ENCODE peak calls at places on chromosomes 2 and 18, in four cellular contexts. I is HepG2, K is GM12878, W is K562. D is an unnamed sample.

GRCh38 chr2:192053921-192054320 is 140.8 kb downstream of the TMEFF2 start:
- DNase-seq in I (no peak), W (no peak), K (no peak), D (no peak)

GRCh38 chr2:10297950-10298349 is 4.8 kb upstream of the HPCAL1 start:
- DNase-seq in K (no peak), I (peak), W (peak), D (peak)

GRCh38 chr2:48199076-48199475 is 292.8 kb upstream of the FBXO11 start:
- DNase-seq in I (no peak), W (no peak), K (no peak), D (no peak)

GRCh38 chr2:27092696-27093429 is 6.3 kb downstream of the KHK start:
- DNase-seq in I (peak), W (peak), K (no peak), D (no peak)

GRCh38 chr2:126715576-126716406 is 59.8 kb downstream of the GYPC start:
- DNase-seq in I (no peak), W (no peak), K (no peak), D (no peak)

GRCh38 chr18:79866889-79867574 is 69.3 kb downstream of the KCNG2 start:
- DNase-seq in I (no peak), K (no peak), W (no peak), D (no peak)

GRCh38 chr2:232331071-232331470 is 47.5 kb upstream of the ALPP start:
- DNase-seq in W (no peak), K (no peak), I (no peak), D (no peak)

GRCh38 chr2:200944467-200945394 is 18.7 kb downstream of the ORC2 start:
- DNase-seq in W (peak), I (peak), K (no peak), D (peak)

GRCh38 chr2:100818003-100818605 is 1.8 kb upstream of the NPAS2 start:
- DNase-seq in W (no peak), K (no peak), I (no peak), D (peak)

GRCh38 chr2:223459328-223459939 is 142.7 kb downstream of the SCG2 start:
- DNase-seq in I (no peak), K (no peak), W (peak), D (peak)

GRCh38 chr2:85804583-85804982 is 50.8 kb downstream of the ATOH8 start:
- DNase-seq in W (peak), I (no peak), K (no peak), D (peak)

GRCh38 chr2:222281495-222281894 is 17.3 kb downstream of the PAX3 start:
- DNase-seq in W (no peak), I (no peak), K (no peak), D (no peak)

GRCh38 chr2:219644801-219645480 is 17.5 kb downstream of the SLC4A3 start:
- DNase-seq in W (no peak), K (no peak), I (no peak), D (no peak)

GRCh38 chr18:2906522-2907458 is 60.0 kb downstream of the EMILIN2 start:
- DNase-seq in W (peak), I (peak), K (no peak), D (peak)

GRCh38 chr18:3597159-3597977 is 147.4 kb downstream of the TGIF1 start:
- DNase-seq in W (no peak), I (no peak), K (no peak), D (no peak)

GRCh38 chr2:183490930-183491329 is 366.7 kb downstream of the NUP35 start:
- DNase-seq in K (no peak), I (no peak), W (no peak), D (no peak)

GRCh38 chr2:201647431-201647830 is 4.1 kb upstream of the TMEM237 start:
- DNase-seq in W (no peak), I (no peak), K (no peak), D (no peak)

GRCh38 chr18:64202836-64203235 is 53.9 kb upstream of the LINC00305 start:
- DNase-seq in K (no peak), I (no peak), W (no peak), D (no peak)

GRCh38 chr2:168717790-168718502 is 84.5 kb upstream of the NOSTRIN start:
- DNase-seq in W (no peak), K (no peak), I (no peak), D (peak)

GRCh38 chr2:134454426-134454825 is 200.6 kb downstream of the MGAT5 start:
- DNase-seq in I (no peak), K (no peak), W (no peak), D (no peak)

GRCh38 chr2:6556755-6557154 is 309.0 kb downstream of the CMPK2 start:
- DNase-seq in I (peak), W (no peak), K (no peak), D (no peak)

GRCh38 chr2:197514754-197515153 is 1.1 kb upstream of the MOB4 start:
- DNase-seq in W (no peak), K (no peak), I (no peak), D (no peak)

GRCh38 chr18:45413180-45413836 is 202.0 kb upstream of the SLC14A2 start:
- DNase-seq in W (no peak), K (no peak), I (no peak), D (no peak)

GRCh38 chr2:220753486-220753885 is 818.6 kb downstream of the EPHA4 start:
- DNase-seq in W (no peak), K (no peak), I (no peak), D (no peak)

GRCh38 chr2:119484834-119485233 is 39.4 kb downstream of the SCTR start:
- DNase-seq in K (no peak), I (no peak), W (no peak), D (no peak)

GRCh38 chr18:12315481-12315880 is 7.4 kb downstream of the TUBB6 start:
- DNase-seq in I (no peak), K (no peak), W (peak), D (no peak)

GRCh38 chr18:55908790-55909408 is 320.9 kb upstream of the TCF4 start:
- DNase-seq in W (no peak), K (no peak), I (no peak), D (no peak)
- H2AFZ ChIP-seq in W (no peak), K (no peak), I (no peak), D (no peak)

GRCh38 chr2:215423928-215424540 is 11.8 kb downstream of the FN1 start:
- DNase-seq in W (no peak), I (no peak), K (no peak), D (no peak)
- TF ChIP-seq MYC in W (no peak), I (no peak), K (no peak), D (no peak)

GRCh38 chr2:38246105-38246504 is 131.0 kb downstream of the ATL2 start:
- DNase-seq in W (no peak), I (no peak), K (no peak), D (no peak)

GRCh38 chr2:38244306-38244705 is 132.8 kb downstream of the ATL2 start:
- DNase-seq in W (no peak), K (no peak), I (no peak), D (no peak)

GRCh38 chr2:38248246-38248645 is 128.8 kb downstream of the ATL2 start:
- DNase-seq in K (no peak), I (no peak), W (no peak), D (no peak)

GRCh38 chr2:38243186-38243890 is 133.7 kb downstream of the ATL2 start:
- DNase-seq in I (no peak), K (no peak), W (no peak), D (no peak)

DNA sequence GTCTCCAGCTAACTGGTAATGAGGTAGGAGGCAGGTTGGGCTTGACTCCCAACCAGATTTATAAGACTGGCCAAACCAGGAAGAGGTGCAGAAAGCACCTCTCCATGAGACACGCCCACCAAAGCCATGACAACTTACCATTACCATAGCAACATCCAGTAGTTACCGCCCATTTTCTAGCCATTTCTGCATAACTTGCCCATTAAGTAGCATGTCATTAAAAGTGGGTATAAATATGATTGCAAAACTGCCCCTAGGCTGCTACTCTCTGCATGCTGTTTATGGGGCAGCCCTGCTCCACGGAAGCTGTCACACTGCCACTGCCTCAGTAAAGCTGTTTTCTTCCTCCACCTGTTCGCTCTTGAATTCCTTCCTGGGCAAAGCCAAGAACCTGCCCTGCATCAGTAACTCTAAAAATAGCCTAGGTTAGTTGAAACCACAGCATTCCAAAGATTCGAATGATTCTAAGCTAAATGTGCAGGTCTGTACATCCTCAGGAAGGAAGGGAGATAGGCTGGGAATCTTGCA is 131.9 kb downstream of the ATL2 start:
- DNase-seq in K (no peak), W (no peak), I (no peak), D (no peak)
- TF ChIP-seq POLR2A in K (no peak), W (no peak), I (no peak), D (no peak)

DNA sequence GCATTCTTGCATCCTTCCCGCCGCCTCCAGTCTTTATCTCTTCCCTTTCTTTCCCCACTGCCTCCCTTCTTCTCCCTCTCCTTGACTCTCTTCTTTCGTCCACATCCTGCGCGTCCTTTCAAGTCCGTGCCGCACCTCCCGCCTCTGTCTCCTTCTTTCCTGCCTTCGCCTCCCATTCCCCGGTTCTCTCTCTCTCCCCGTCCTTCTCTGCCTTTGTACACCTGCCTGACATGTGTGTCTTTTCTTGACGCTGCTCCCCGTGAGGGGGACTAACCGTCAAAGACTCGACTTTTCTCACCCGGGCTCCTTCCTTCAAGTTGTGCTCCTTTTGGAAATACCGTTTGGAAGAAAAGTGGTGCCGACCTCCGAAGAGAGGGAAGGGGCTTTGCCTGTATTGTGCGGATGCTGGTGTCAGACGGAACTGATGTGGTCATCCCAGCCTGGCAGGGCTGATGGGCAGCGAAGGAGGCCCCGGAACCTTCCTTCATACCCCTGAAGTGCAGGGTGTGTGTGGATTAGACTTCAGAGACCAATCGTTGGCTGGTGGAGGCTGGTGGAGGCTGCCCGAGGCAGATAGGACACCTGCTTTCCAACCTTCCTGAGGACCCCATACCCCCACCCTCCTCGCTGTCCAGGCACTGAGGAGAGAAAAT is 898 bp downstream of the TMEM178A start:
- DNase-seq in K (no peak), W (no peak), I (no peak), D (no peak)
- H2AFZ ChIP-seq in K (no peak), W (no peak), I (no peak), D (peak)

DNA sequence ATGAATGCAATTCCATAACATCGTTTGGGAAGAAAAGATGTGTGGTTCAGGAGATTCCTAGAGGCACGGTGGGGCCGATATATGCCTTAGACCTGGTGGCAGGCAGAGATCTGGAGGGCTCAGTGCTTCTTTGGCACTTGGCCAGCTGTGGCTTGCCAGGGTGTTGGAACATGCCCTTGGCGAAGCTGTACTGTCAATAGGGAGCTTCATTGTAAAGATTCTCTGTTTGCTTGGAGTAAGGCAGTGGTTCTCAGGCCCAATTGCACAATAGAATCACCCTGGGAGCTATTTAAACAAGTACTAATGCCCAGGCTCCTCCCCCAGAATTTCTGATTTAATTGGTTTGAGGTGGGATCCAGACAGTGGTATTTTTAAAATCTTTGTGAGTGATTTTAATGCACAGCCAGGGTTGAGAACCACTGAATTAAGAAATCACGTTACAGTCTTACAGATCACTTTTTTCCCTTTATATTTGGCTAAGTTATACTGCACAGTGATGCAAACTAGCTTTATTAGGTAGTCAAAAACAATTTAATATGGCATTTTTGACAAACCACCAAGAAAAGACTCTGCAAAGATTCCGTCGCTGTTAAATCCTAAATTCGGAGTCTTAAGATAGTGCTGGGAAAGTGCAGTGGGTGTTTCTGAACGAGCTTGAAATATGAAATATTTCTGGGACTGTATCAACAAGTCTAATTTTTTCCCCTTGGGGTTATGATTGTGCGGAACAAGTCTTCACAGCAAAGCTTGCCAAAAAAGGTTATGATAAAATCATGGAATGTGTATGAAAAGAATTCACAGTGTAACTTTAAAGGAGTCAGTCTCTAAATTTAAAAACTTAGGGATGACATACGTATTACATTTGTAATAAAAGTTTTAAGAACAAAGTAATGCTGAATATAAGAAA is 78.0 kb downstream of the CRIM1 start:
- DNase-seq in K (no peak), W (no peak), I (peak), D (no peak)
- TF ChIP-seq MYC in K (no peak), W (no peak), I (no peak), D (no peak)

GRCh38 chr2:229237270-229237669 is 33.8 kb downstream of the PID1 start:
- DNase-seq in I (no peak), W (no peak), K (no peak), D (no peak)
- TF ChIP-seq POLR2A in I (no peak), W (no peak), K (no peak), D (no peak)

DNA sequence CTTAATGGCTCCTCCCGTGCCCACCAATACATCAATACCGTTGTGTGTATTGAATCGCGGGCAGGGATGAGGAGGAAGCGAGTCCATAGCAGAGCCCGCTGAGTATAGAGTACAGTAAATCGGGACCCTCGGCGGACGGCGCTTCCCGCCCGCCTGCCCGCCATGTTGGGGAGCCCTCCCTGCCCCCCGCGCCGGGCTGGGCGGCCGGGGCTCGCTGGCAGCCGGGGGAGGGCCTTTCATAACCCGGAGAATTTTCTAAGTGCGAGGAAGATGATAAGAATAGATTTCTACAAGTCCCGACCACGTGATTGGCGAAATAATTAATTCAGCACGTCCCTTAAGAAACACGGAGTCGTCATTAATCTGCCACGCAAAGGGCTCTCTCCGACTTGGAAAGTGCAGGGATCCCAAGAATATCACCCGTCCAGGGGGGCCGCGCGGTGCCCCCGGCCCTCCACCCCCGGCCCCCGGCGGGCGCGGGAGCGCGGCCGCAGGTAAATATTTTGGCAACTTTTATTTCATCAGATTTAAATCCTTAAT is at the start of gene HOXD3:
- DNase-seq in I (no peak), K (no peak), W (no peak), D (peak)
- H2AFZ ChIP-seq in I (no peak), K (no peak), W (no peak), D (peak)

GRCh38 chr2:25567406-25567805 is 106.0 kb downstream of the DTNB start:
- DNase-seq in I (peak), K (peak), W (peak), D (peak)
- TF ChIP-seq MYC in I (no peak), K (no peak), W (no peak), D (no peak)

DNA sequence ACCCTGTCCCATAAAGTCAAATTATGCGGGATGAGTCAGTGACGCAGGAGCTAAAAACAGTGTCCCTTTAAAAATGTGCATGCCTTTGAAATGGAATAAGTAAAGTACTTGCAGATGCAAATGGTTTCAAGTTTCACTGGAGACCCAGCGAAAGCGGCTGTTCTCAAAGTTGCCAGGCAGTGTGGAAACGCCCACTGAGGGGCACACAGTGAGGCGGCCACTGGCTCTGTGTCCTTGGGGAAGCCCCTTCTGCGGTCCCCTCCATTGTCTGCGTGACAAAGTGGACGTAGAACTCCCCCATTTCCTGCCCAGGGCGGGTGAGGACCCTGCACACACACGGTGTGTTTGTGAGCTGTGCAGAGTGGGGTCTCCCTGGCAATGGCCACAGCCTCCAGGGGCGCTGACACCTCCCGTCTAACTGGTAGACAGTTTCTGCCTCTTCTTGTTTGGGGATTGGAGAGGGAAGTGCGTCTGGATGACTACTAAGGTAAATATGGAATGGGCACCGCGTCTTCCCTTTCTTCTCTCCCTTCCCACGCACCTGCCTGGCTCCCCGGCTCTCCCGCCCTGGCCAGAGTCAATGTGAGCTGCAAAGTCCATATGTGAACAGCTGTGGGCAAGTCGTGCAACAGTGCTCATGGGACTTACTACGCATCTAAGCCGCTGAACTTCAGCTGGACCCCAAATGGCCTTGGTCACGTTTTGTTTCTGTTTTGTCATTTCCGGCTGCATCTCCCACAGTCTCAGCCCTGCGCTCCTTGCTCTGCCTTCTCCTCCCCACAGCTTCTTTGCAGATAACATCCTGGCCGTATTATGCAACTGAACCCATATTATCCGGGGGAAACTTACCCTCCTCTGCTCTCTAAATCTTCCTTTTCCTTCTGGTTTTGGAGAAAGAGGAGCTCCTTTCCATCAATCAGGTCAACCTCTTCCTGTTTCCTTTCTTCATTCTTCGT is 33.7 kb upstream of the ZNF516 start:
- DNase-seq in K (peak), I (peak), W (no peak), D (no peak)
- TF ChIP-seq POLR2A in K (no peak), I (no peak), W (no peak), D (no peak)